ENCODE peak calls at places on chromosomes 5 and 9, in seven cellular contexts. Z is brain microvascular endothelial cell, O is GM06990, U is cardiac fibroblast, Q is fibroblast of lung, M is Peyer's patch, T is GM10248. D is an unnamed sample.

GRCh38 chr5:89034588-89034987 is 151.6 kb upstream of the MEF2C start:
- DNase-seq in Z (peak; percentile 39), O (no peak), U (peak; percentile 26), Q (peak; percentile 35), M (no peak), T (peak; percentile 9), D (no peak)

GRCh38 chr9:89022902-89023301 is 31.6 kb downstream of the S1PR3 start:
- DNase-seq in Z (peak; percentile 84), O (no peak), U (peak; percentile 63), Q (peak; percentile 79), M (no peak), T (no peak), D (no peak)

GRCh38 chr5:173577817-173578216 is 38.6 kb downstream of the BOD1 start:
- DNase-seq in Z (no peak), O (no peak), U (no peak), Q (no peak), M (no peak), T (no peak), D (no peak)

GRCh38 chr9:76576344-76576743 is 117.4 kb downstream of the GCNT1 start:
- DNase-seq in Z (peak; percentile 86), O (peak; percentile 54), U (peak; percentile 91), Q (peak; percentile 99), M (no peak), T (peak; percentile 76), D (peak; percentile 83)

GRCh38 chr5:145942202-145942601 is 5.8 kb downstream of the SH3RF2 start:
- DNase-seq in Z (no peak), O (no peak), U (no peak), Q (no peak), M (no peak), T (no peak), D (no peak)

GRCh38 chr5:177553671-177554429 is 513 bp downstream of the FAM193B start:
- DNase-seq in Z (no peak), O (peak; percentile 42), U (no peak), Q (no peak), M (peak; percentile 75), T (peak; percentile 69), D (peak; percentile 79)

GRCh38 chr9:106945727-106946690 is 83.0 kb downstream of the ZNF462 start:
- DNase-seq in Z (peak; percentile 89), O (no peak), U (peak; percentile 94), Q (peak; percentile 89), M (no peak), T (no peak), D (no peak)

GRCh38 chr9:136550439-136551085 is 4.7 kb upstream of the NOTCH1 start:
- DNase-seq in Z (no peak), O (no peak), U (no peak), Q (no peak), M (no peak), T (no peak), D (no peak)

GRCh38 chr9:18887546-18887945 is 145.5 kb downstream of the SAXO1 start:
- DNase-seq in Z (no peak), O (no peak), U (no peak), Q (no peak), M (no peak), T (no peak), D (no peak)

GRCh38 chr5:421901-422300 is 21.1 kb upstream of the EXOC3 start:
- DNase-seq in Z (no peak), O (no peak), U (no peak), Q (no peak), M (peak; percentile 33), T (no peak), D (no peak)

GRCh38 chr5:11023970-11024369 is 262.9 kb upstream of the DAP start:
- DNase-seq in Z (no peak), O (no peak), U (no peak), Q (no peak), M (no peak), T (no peak), D (no peak)

GRCh38 chr9:77421506-77422265 is 226.4 kb downstream of the GNA14 start:
- DNase-seq in Z (peak; percentile 45), O (no peak), U (peak; percentile 47), Q (peak; percentile 49), M (no peak), T (no peak), D (no peak)

GRCh38 chr9:18888241-18888794 is 144.7 kb downstream of the SAXO1 start:
- DNase-seq in Z (no peak), O (no peak), U (no peak), Q (peak; percentile 69), M (no peak), T (no peak), D (no peak)

GRCh38 chr5:158700231-158700996 is 399.3 kb downstream of the EBF1 start:
- DNase-seq in Z (no peak), O (no peak), U (peak; percentile 65), Q (no peak), M (no peak), T (no peak), D (no peak)

GRCh38 chr9:128190013-128190412 is 1.4 kb downstream of the CIZ1 start:
- DNase-seq in Z (no peak), O (no peak), U (no peak), Q (no peak), M (no peak), T (no peak), D (no peak)

GRCh38 chr9:128193469-128194096 is 2.2 kb upstream of the CIZ1 start:
- DNase-seq in Z (no peak), O (no peak), U (no peak), Q (no peak), M (no peak), T (no peak), D (no peak)

GRCh38 chr9:128191406-128192046 is at the start of gene CIZ1:
- DNase-seq in Z (peak; percentile 33), O (peak; percentile 90), U (peak; percentile 77), Q (peak; percentile 77), M (peak; percentile 88), T (peak; percentile 93), D (peak; percentile 95)

GRCh38 chr9:128190516-128191405 is 611 bp downstream of the CIZ1 start:
- DNase-seq in Z (no peak), O (peak; percentile 39), U (peak; percentile 6), Q (no peak), M (no peak), T (peak; percentile 47), D (no peak)

GRCh38 chr9:128192601-128193371 is 1.4 kb upstream of the CIZ1 start:
- DNase-seq in Z (peak; percentile 68), O (peak; percentile 41), U (peak; percentile 88), Q (peak; percentile 84), M (peak; percentile 94), T (peak; percentile 77), D (peak; percentile 64)
- TF ChIP-seq CTCF in Z (no peak), O (no peak), U (no peak), Q (peak; percentile 7), M (peak; percentile 36), T (no peak), D (peak; percentile 63)

GRCh38 chr5:129904102-129904666 is at the start of gene CHSY3:
- DNase-seq in Z (peak; percentile 63), O (peak; percentile 30), U (peak; percentile 82), Q (peak; percentile 86), M (peak; percentile 83), T (peak; percentile 32), D (peak; percentile 40)

GRCh38 chr5:129902806-129903205 is 1.5 kb upstream of the CHSY3 start:
- DNase-seq in Z (no peak), O (no peak), U (no peak), Q (no peak), M (no peak), T (no peak), D (no peak)

GRCh38 chr5:129903466-129904101 is 681 bp upstream of the CHSY3 start:
- DNase-seq in Z (no peak), O (no peak), U (no peak), Q (no peak), M (no peak), T (no peak), D (no peak)

GRCh38 chr5:129904667-129905466 is 602 bp downstream of the CHSY3 start:
- DNase-seq in Z (peak; percentile 13), O (no peak), U (peak; percentile 25), Q (peak; percentile 20), M (peak; percentile 48), T (no peak), D (peak; percentile 43)

DNA sequence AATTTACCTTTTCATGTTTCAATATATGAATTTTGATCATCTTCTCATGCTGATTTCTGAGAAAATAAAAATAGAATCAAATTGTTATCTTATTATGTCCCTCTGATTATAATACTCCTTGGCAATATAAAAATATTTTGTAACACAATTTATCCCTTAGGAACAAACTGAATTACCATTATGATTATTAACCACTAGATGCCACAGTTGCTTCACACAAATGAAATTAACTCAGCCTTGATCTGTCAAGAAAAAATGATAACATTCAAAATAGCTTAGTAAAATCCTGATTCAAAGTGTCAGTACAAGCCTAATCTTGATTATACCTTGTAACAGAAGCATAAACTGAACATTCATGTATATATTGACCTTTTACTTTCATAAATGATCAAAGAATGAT is 4.8 kb upstream of the CHSY3 start:
- DNase-seq in Z (no peak), O (no peak), U (peak; percentile 68), Q (peak; percentile 23), M (no peak), T (no peak), D (no peak)
- TF ChIP-seq CTCF in Z (no peak), O (no peak), U (peak; percentile 22), Q (no peak), M (peak; percentile 44), T (peak; percentile 14), D (no peak)

GRCh38 chr9:98144631-98145030 is 25.6 kb upstream of the TRIM14 start:
- DNase-seq in Z (no peak), O (no peak), U (no peak), Q (no peak), M (peak; percentile 53), T (no peak), D (no peak)

GRCh38 chr9:98148486-98148885 is 29.5 kb upstream of the TRIM14 start:
- DNase-seq in Z (no peak), O (no peak), U (no peak), Q (no peak), M (no peak), T (no peak), D (no peak)

GRCh38 chr9:98147582-98147981 is 28.6 kb upstream of the TRIM14 start:
- DNase-seq in Z (no peak), O (no peak), U (no peak), Q (peak; percentile 7), M (no peak), T (no peak), D (peak; percentile 11)

GRCh38 chr9:98144076-98144475 is 25.1 kb upstream of the TRIM14 start:
- DNase-seq in Z (no peak), O (no peak), U (no peak), Q (no peak), M (peak; percentile 70), T (no peak), D (no peak)

GRCh38 chr9:98146101-98146991 is 27.3 kb upstream of the TRIM14 start:
- DNase-seq in Z (no peak), O (peak; percentile 46), U (peak; percentile 67), Q (no peak), M (peak; percentile 90), T (peak; percentile 48), D (peak; percentile 4)
- TF ChIP-seq CTCF in Z (no peak), O (no peak), U (no peak), Q (no peak), M (peak; percentile 15), T (no peak), D (no peak)

DNA sequence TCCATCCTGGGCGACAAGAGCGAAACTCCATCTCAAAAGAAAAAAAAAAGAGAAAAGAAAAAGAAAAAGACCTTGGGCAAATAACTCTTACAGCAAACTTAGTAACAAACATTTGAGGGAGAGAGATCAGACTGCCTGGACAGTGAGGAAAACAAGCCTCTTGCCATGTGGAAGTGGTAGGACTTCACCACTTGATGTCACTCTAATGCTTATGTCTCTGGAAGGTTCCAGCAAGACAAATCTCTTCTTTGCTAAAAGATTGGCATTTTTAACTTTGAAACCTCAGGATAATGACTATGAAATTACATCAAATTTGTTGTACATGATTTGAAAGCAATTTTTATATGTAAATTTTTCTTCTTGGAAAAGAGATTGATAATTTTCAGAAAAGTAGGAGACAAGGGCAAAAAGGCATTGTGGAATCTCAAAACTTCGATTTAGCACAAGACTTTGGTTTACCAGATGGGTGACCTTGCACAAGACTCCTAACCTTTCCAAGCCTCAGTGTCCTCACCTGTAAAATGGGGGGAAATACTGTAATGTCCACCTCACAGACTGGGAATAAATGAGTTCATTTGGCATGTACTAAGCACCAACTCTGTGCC is 5.4 kb downstream of the ACTL7B start:
- DNase-seq in Z (no peak), O (no peak), U (peak; percentile 56), Q (peak; percentile 23), M (no peak), T (no peak), D (no peak)
- TF ChIP-seq CTCF in Z (peak; percentile 50), O (peak; percentile 40), U (peak; percentile 36), Q (no peak), M (peak; percentile 34), T (peak; percentile 31), D (peak; percentile 30)